ENCODE peak calls at places on chromosome 12, in ten cellular contexts. One of them, this sample, is unnamed.

GRCh38 chr12:19856389-19856788 is 417.1 kb downstream of the AEBP2 start:
- DNase-seq in AG08395: peak; percentile 22
- DNase-seq in left cardiac atrium: no peak
- DNase-seq in T47D: no peak
- DNase-seq in stimulated activated CD4-positive, alpha-beta T cell treated with anti-CD3 and anti-CD28 coated beads, Interleukin-15, amount 100 ng/mL, for 24 hours: no peak
- DNase-seq in GM12892: no peak
- DNase-seq in posterior cingulate gyrus: no peak
- DNase-seq in GM04504: no peak
- DNase-seq in RWPE1: no peak
- DNase-seq in HTR-8/SVneo: no peak
- DNase-seq in this sample: no peak

GRCh38 chr12:76470028-76470939 is 89.3 kb downstream of the OSBPL8 start:
- DNase-seq in AG08395: peak; percentile 74
- DNase-seq in left cardiac atrium: no peak
- DNase-seq in T47D: no peak
- DNase-seq in stimulated activated CD4-positive, alpha-beta T cell treated with anti-CD3 and anti-CD28 coated beads, Interleukin-15, amount 100 ng/mL, for 24 hours: peak; percentile 11
- DNase-seq in GM12892: no peak
- DNase-seq in posterior cingulate gyrus: no peak
- DNase-seq in GM04504: peak; percentile 48
- DNase-seq in RWPE1: peak; percentile 87
- DNase-seq in HTR-8/SVneo: peak; percentile 75
- DNase-seq in this sample: peak; percentile 67

GRCh38 chr12:49580572-49581535 is 12.9 kb upstream of the MCRS1 start:
- DNase-seq in AG08395: peak; percentile 83
- DNase-seq in left cardiac atrium: peak; percentile 75
- DNase-seq in T47D: peak; percentile 90
- DNase-seq in stimulated activated CD4-positive, alpha-beta T cell treated with anti-CD3 and anti-CD28 coated beads, Interleukin-15, amount 100 ng/mL, for 24 hours: peak; percentile 66
- DNase-seq in GM12892: peak; percentile 59
- DNase-seq in posterior cingulate gyrus: peak; percentile 96
- DNase-seq in GM04504: peak; percentile 38
- DNase-seq in RWPE1: peak; percentile 51
- DNase-seq in HTR-8/SVneo: peak; percentile 90
- DNase-seq in this sample: peak; percentile 53

GRCh38 chr12:88451254-88451653 is 129.0 kb downstream of the KITLG start:
- DNase-seq in AG08395: no peak
- DNase-seq in left cardiac atrium: no peak
- DNase-seq in T47D: no peak
- DNase-seq in stimulated activated CD4-positive, alpha-beta T cell treated with anti-CD3 and anti-CD28 coated beads, Interleukin-15, amount 100 ng/mL, for 24 hours: no peak
- DNase-seq in GM12892: no peak
- DNase-seq in posterior cingulate gyrus: no peak
- DNase-seq in GM04504: no peak
- DNase-seq in RWPE1: no peak
- DNase-seq in HTR-8/SVneo: no peak
- DNase-seq in this sample: no peak

GRCh38 chr12:118714051-118714460 is 267.3 kb upstream of the SRRM4 start:
- DNase-seq in AG08395: no peak
- DNase-seq in left cardiac atrium: no peak
- DNase-seq in T47D: peak; percentile 23
- DNase-seq in stimulated activated CD4-positive, alpha-beta T cell treated with anti-CD3 and anti-CD28 coated beads, Interleukin-15, amount 100 ng/mL, for 24 hours: peak; percentile 35
- DNase-seq in GM12892: peak; percentile 23
- DNase-seq in posterior cingulate gyrus: no peak
- DNase-seq in GM04504: no peak
- DNase-seq in RWPE1: no peak
- DNase-seq in HTR-8/SVneo: peak; percentile 9
- DNase-seq in this sample: no peak

GRCh38 chr12:116324684-116325664 is 47.5 kb upstream of the MED13L start:
- DNase-seq in AG08395: no peak
- DNase-seq in left cardiac atrium: no peak
- DNase-seq in T47D: no peak
- DNase-seq in stimulated activated CD4-positive, alpha-beta T cell treated with anti-CD3 and anti-CD28 coated beads, Interleukin-15, amount 100 ng/mL, for 24 hours: peak; percentile 10
- DNase-seq in GM12892: peak; percentile 27
- DNase-seq in posterior cingulate gyrus: no peak
- DNase-seq in GM04504: no peak
- DNase-seq in RWPE1: no peak
- DNase-seq in HTR-8/SVneo: no peak
- DNase-seq in this sample: no peak

GRCh38 chr12:110249716-110250225 is 31.3 kb upstream of the ATP2A2 start:
- DNase-seq in AG08395: peak; percentile 42
- DNase-seq in left cardiac atrium: peak; percentile 33
- DNase-seq in T47D: no peak
- DNase-seq in stimulated activated CD4-positive, alpha-beta T cell treated with anti-CD3 and anti-CD28 coated beads, Interleukin-15, amount 100 ng/mL, for 24 hours: no peak
- DNase-seq in GM12892: no peak
- DNase-seq in posterior cingulate gyrus: peak; percentile 78
- DNase-seq in GM04504: no peak
- DNase-seq in RWPE1: no peak
- DNase-seq in HTR-8/SVneo: no peak
- DNase-seq in this sample: no peak

GRCh38 chr12:106030210-106031175 is 108.3 kb downstream of the NUAK1 start:
- DNase-seq in AG08395: peak; percentile 77
- DNase-seq in left cardiac atrium: no peak
- DNase-seq in T47D: no peak
- DNase-seq in stimulated activated CD4-positive, alpha-beta T cell treated with anti-CD3 and anti-CD28 coated beads, Interleukin-15, amount 100 ng/mL, for 24 hours: no peak
- DNase-seq in GM12892: no peak
- DNase-seq in posterior cingulate gyrus: no peak
- DNase-seq in GM04504: peak; percentile 57
- DNase-seq in RWPE1: peak; percentile 62
- DNase-seq in HTR-8/SVneo: peak; percentile 75
- DNase-seq in this sample: peak; percentile 51

GRCh38 chr12:62319058-62319457 is 58.9 kb downstream of the USP15 start:
- DNase-seq in AG08395: no peak
- DNase-seq in left cardiac atrium: no peak
- DNase-seq in T47D: no peak
- DNase-seq in stimulated activated CD4-positive, alpha-beta T cell treated with anti-CD3 and anti-CD28 coated beads, Interleukin-15, amount 100 ng/mL, for 24 hours: no peak
- DNase-seq in GM12892: no peak
- DNase-seq in posterior cingulate gyrus: no peak
- DNase-seq in GM04504: no peak
- DNase-seq in RWPE1: no peak
- DNase-seq in HTR-8/SVneo: no peak
- DNase-seq in this sample: no peak

GRCh38 chr12:31922341-31923062 is 36.7 kb upstream of the RESF1 start:
- DNase-seq in AG08395: no peak
- DNase-seq in left cardiac atrium: no peak
- DNase-seq in T47D: no peak
- DNase-seq in stimulated activated CD4-positive, alpha-beta T cell treated with anti-CD3 and anti-CD28 coated beads, Interleukin-15, amount 100 ng/mL, for 24 hours: no peak
- DNase-seq in GM12892: no peak
- DNase-seq in posterior cingulate gyrus: no peak
- DNase-seq in GM04504: no peak
- DNase-seq in RWPE1: peak; percentile 13
- DNase-seq in HTR-8/SVneo: no peak
- DNase-seq in this sample: no peak

GRCh38 chr12:22029991-22030390 is 16.0 kb upstream of the CMAS start:
- DNase-seq in AG08395: no peak
- DNase-seq in left cardiac atrium: no peak
- DNase-seq in T47D: no peak
- DNase-seq in stimulated activated CD4-positive, alpha-beta T cell treated with anti-CD3 and anti-CD28 coated beads, Interleukin-15, amount 100 ng/mL, for 24 hours: no peak
- DNase-seq in GM12892: no peak
- DNase-seq in posterior cingulate gyrus: no peak
- DNase-seq in GM04504: no peak
- DNase-seq in RWPE1: no peak
- DNase-seq in HTR-8/SVneo: no peak
- DNase-seq in this sample: no peak

GRCh38 chr12:6272300-6273208 is 37.9 kb upstream of the PLEKHG6 start:
- DNase-seq in AG08395: no peak
- DNase-seq in left cardiac atrium: no peak
- DNase-seq in T47D: peak; percentile 30
- DNase-seq in stimulated activated CD4-positive, alpha-beta T cell treated with anti-CD3 and anti-CD28 coated beads, Interleukin-15, amount 100 ng/mL, for 24 hours: peak; percentile 26
- DNase-seq in GM12892: no peak
- DNase-seq in posterior cingulate gyrus: peak; percentile 41
- DNase-seq in GM04504: no peak
- DNase-seq in RWPE1: peak; percentile 87
- DNase-seq in HTR-8/SVneo: no peak
- DNase-seq in this sample: no peak

GRCh38 chr12:106841471-106842302 is 67.2 kb downstream of the RIC8B start:
- DNase-seq in AG08395: peak; percentile 63
- DNase-seq in left cardiac atrium: no peak
- DNase-seq in T47D: peak; percentile 66
- DNase-seq in stimulated activated CD4-positive, alpha-beta T cell treated with anti-CD3 and anti-CD28 coated beads, Interleukin-15, amount 100 ng/mL, for 24 hours: peak; percentile 31
- DNase-seq in GM12892: peak; percentile 13
- DNase-seq in posterior cingulate gyrus: no peak
- DNase-seq in GM04504: peak; percentile 17
- DNase-seq in RWPE1: peak; percentile 49
- DNase-seq in HTR-8/SVneo: peak; percentile 47
- DNase-seq in this sample: peak; percentile 26

GRCh38 chr12:57803317-57803893 is 15.1 kb downstream of the AVIL start:
- DNase-seq in AG08395: peak; percentile 77
- DNase-seq in left cardiac atrium: peak; percentile 45
- DNase-seq in T47D: peak; percentile 73
- DNase-seq in stimulated activated CD4-positive, alpha-beta T cell treated with anti-CD3 and anti-CD28 coated beads, Interleukin-15, amount 100 ng/mL, for 24 hours: peak; percentile 33
- DNase-seq in GM12892: no peak
- DNase-seq in posterior cingulate gyrus: peak; percentile 89
- DNase-seq in GM04504: no peak
- DNase-seq in RWPE1: peak; percentile 70
- DNase-seq in HTR-8/SVneo: peak; percentile 61
- DNase-seq in this sample: no peak

GRCh38 chr12:13336216-13336615 is 139.7 kb downstream of the EMP1 start:
- DNase-seq in AG08395: no peak
- DNase-seq in left cardiac atrium: no peak
- DNase-seq in T47D: no peak
- DNase-seq in stimulated activated CD4-positive, alpha-beta T cell treated with anti-CD3 and anti-CD28 coated beads, Interleukin-15, amount 100 ng/mL, for 24 hours: no peak
- DNase-seq in GM12892: no peak
- DNase-seq in posterior cingulate gyrus: peak; percentile 71
- DNase-seq in GM04504: no peak
- DNase-seq in RWPE1: no peak
- DNase-seq in HTR-8/SVneo: no peak
- DNase-seq in this sample: no peak

GRCh38 chr12:57342207-57342691 is 88.6 kb downstream of the R3HDM2 start:
- DNase-seq in AG08395: no peak
- DNase-seq in left cardiac atrium: peak; percentile 28
- DNase-seq in T47D: no peak
- DNase-seq in stimulated activated CD4-positive, alpha-beta T cell treated with anti-CD3 and anti-CD28 coated beads, Interleukin-15, amount 100 ng/mL, for 24 hours: no peak
- DNase-seq in GM12892: no peak
- DNase-seq in posterior cingulate gyrus: peak; percentile 92
- DNase-seq in GM04504: no peak
- DNase-seq in RWPE1: no peak
- DNase-seq in HTR-8/SVneo: no peak
- DNase-seq in this sample: no peak

GRCh38 chr12:6824962-6825381 is 3.2 kb upstream of the P3H3 start:
- DNase-seq in AG08395: peak; percentile 29
- DNase-seq in left cardiac atrium: no peak
- DNase-seq in T47D: no peak
- DNase-seq in stimulated activated CD4-positive, alpha-beta T cell treated with anti-CD3 and anti-CD28 coated beads, Interleukin-15, amount 100 ng/mL, for 24 hours: no peak
- DNase-seq in GM12892: no peak
- DNase-seq in posterior cingulate gyrus: peak; percentile 86
- DNase-seq in GM04504: peak; percentile 11
- DNase-seq in RWPE1: no peak
- DNase-seq in HTR-8/SVneo: no peak
- DNase-seq in this sample: no peak

GRCh38 chr12:45273717-45274271 is 57.9 kb downstream of the ANO6 start:
- DNase-seq in AG08395: peak; percentile 95
- DNase-seq in left cardiac atrium: peak; percentile 60
- DNase-seq in T47D: no peak
- DNase-seq in stimulated activated CD4-positive, alpha-beta T cell treated with anti-CD3 and anti-CD28 coated beads, Interleukin-15, amount 100 ng/mL, for 24 hours: no peak
- DNase-seq in GM12892: no peak
- DNase-seq in posterior cingulate gyrus: no peak
- DNase-seq in GM04504: peak; percentile 85
- DNase-seq in RWPE1: peak; percentile 89
- DNase-seq in HTR-8/SVneo: peak; percentile 64
- DNase-seq in this sample: peak; percentile 95

GRCh38 chr12:95351745-95352144 is 122.2 kb upstream of the METAP2 start:
- DNase-seq in AG08395: peak; percentile 6
- DNase-seq in left cardiac atrium: peak; percentile 36
- DNase-seq in T47D: peak; percentile 58
- DNase-seq in stimulated activated CD4-positive, alpha-beta T cell treated with anti-CD3 and anti-CD28 coated beads, Interleukin-15, amount 100 ng/mL, for 24 hours: no peak
- DNase-seq in GM12892: no peak
- DNase-seq in posterior cingulate gyrus: no peak
- DNase-seq in GM04504: no peak
- DNase-seq in RWPE1: no peak
- DNase-seq in HTR-8/SVneo: no peak
- DNase-seq in this sample: no peak

GRCh38 chr12:48980389-48980952 is 2.3 kb downstream of the WNT1 start:
- DNase-seq in AG08395: no peak
- DNase-seq in left cardiac atrium: no peak
- DNase-seq in T47D: no peak
- DNase-seq in stimulated activated CD4-positive, alpha-beta T cell treated with anti-CD3 and anti-CD28 coated beads, Interleukin-15, amount 100 ng/mL, for 24 hours: peak; percentile 55
- DNase-seq in GM12892: no peak
- DNase-seq in posterior cingulate gyrus: peak; percentile 56
- DNase-seq in GM04504: no peak
- DNase-seq in RWPE1: no peak
- DNase-seq in HTR-8/SVneo: no peak
- DNase-seq in this sample: no peak

This sample was measured in stromal cell of bone marrow.